ENCODE peak calls at places on chromosomes 2 and 18, in four cellular contexts. One of them, this sample, is unnamed.

GRCh38 chr2:56613917-56614316 is 430.1 kb downstream of the CCDC85A start:
- DNase-seq in endothelial cell of umbilical vein: no peak
- DNase-seq in right atrium auricular region: no peak
- DNase-seq in activated T-cell treated with anti-CD3 and anti-CD28 coated beads for 24 hours: no peak
- DNase-seq in this sample: no peak

GRCh38 chr2:24365051-24365450 is 4.7 kb upstream of the ITSN2 start:
- DNase-seq in endothelial cell of umbilical vein: peak
- DNase-seq in right atrium auricular region: peak
- DNase-seq in activated T-cell treated with anti-CD3 and anti-CD28 coated beads for 24 hours: no peak
- DNase-seq in this sample: no peak

GRCh38 chr2:44136186-44136585 is 32.5 kb upstream of the PPM1B start:
- DNase-seq in endothelial cell of umbilical vein: no peak
- DNase-seq in right atrium auricular region: no peak
- DNase-seq in activated T-cell treated with anti-CD3 and anti-CD28 coated beads for 24 hours: no peak
- DNase-seq in this sample: no peak

GRCh38 chr2:203811491-203812221 is 55.9 kb upstream of the CTLA4 start:
- DNase-seq in endothelial cell of umbilical vein: peak
- DNase-seq in right atrium auricular region: peak
- DNase-seq in activated T-cell treated with anti-CD3 and anti-CD28 coated beads for 24 hours: peak
- DNase-seq in this sample: peak

GRCh38 chr2:152222975-152223638 is 47.5 kb upstream of the STAM2 start:
- DNase-seq in endothelial cell of umbilical vein: peak
- DNase-seq in right atrium auricular region: no peak
- DNase-seq in activated T-cell treated with anti-CD3 and anti-CD28 coated beads for 24 hours: no peak
- DNase-seq in this sample: peak

GRCh38 chr2:143545059-143545458 is 415.8 kb downstream of the ARHGAP15 start:
- DNase-seq in endothelial cell of umbilical vein: no peak
- DNase-seq in right atrium auricular region: no peak
- DNase-seq in activated T-cell treated with anti-CD3 and anti-CD28 coated beads for 24 hours: no peak
- DNase-seq in this sample: no peak

GRCh38 chr2:19649107-19649506 is 252.7 kb downstream of the TTC32 start:
- DNase-seq in endothelial cell of umbilical vein: no peak
- DNase-seq in right atrium auricular region: no peak
- DNase-seq in activated T-cell treated with anti-CD3 and anti-CD28 coated beads for 24 hours: no peak
- DNase-seq in this sample: no peak

GRCh38 chr2:36376319-36376765 is 20.8 kb downstream of the CRIM1 start:
- DNase-seq in endothelial cell of umbilical vein: peak
- DNase-seq in right atrium auricular region: no peak
- DNase-seq in activated T-cell treated with anti-CD3 and anti-CD28 coated beads for 24 hours: no peak
- DNase-seq in this sample: no peak

GRCh38 chr2:128607440-128607839 is 288.8 kb upstream of the HS6ST1 start:
- DNase-seq in endothelial cell of umbilical vein: no peak
- DNase-seq in right atrium auricular region: no peak
- DNase-seq in activated T-cell treated with anti-CD3 and anti-CD28 coated beads for 24 hours: no peak
- DNase-seq in this sample: no peak

GRCh38 chr2:235542728-235543125 is 48.9 kb downstream of the AGAP1 start:
- DNase-seq in endothelial cell of umbilical vein: no peak
- DNase-seq in right atrium auricular region: no peak
- DNase-seq in activated T-cell treated with anti-CD3 and anti-CD28 coated beads for 24 hours: no peak
- DNase-seq in this sample: no peak

GRCh38 chr18:11800947-11801346 is 50.3 kb upstream of the CHMP1B start:
- DNase-seq in endothelial cell of umbilical vein: no peak
- DNase-seq in right atrium auricular region: no peak
- DNase-seq in activated T-cell treated with anti-CD3 and anti-CD28 coated beads for 24 hours: no peak
- DNase-seq in this sample: no peak

GRCh38 chr2:12923907-12924610 is 207.3 kb downstream of the TRIB2 start:
- DNase-seq in endothelial cell of umbilical vein: peak
- DNase-seq in right atrium auricular region: no peak
- DNase-seq in activated T-cell treated with anti-CD3 and anti-CD28 coated beads for 24 hours: no peak
- DNase-seq in this sample: no peak